ENCODE peak calls at places on chromosomes 7 and 10, in seven cellular contexts. K is AG10803; Y is lower leg skin; U is BJ; S is AG08395; M is T-helper 17 cell; O is stimulated activated CD8-positive, alpha-beta memory T cell treated with anti-CD3 and anti-CD28 coated beads, Interleukin-15, amount 100 ng/mL, for 4 hours. F is an unnamed sample.
A peak's percentile ranks its signal among the peaks of the same experiment; 100 is the strongest.

GRCh38 chr7:141956084-141956483 is 9.3 kb upstream of the CLEC5A start:
- DNase-seq in K (no peak), Y (no peak), M (no peak), S (no peak), O (no peak), U (no peak), F (no peak)

GRCh38 chr10:99329891-99330674 is 927 bp downstream of the CNNM1 start:
- DNase-seq in U (no peak), Y (no peak), M (no peak), K (peak; percentile 34), S (peak; percentile 24), O (no peak), F (peak; percentile 43)

GRCh38 chr10:70695241-70696030 is 23.1 kb downstream of the ADAMTS14 start:
- DNase-seq in O (no peak), S (peak; percentile 52), Y (no peak), K (peak; percentile 34), M (no peak), U (no peak), F (no peak)

GRCh38 chr10:36676321-36677169 is 448.9 kb upstream of the ANKRD30A start:
- DNase-seq in Y (no peak), O (no peak), U (peak; percentile 35), K (peak; percentile 78), M (no peak), S (peak; percentile 54), F (no peak)

GRCh38 chr10:21519981-21520436 is 5.5 kb downstream of the SKIDA1 start:
- DNase-seq in O (no peak), Y (no peak), K (peak; percentile 79), U (no peak), S (peak; percentile 68), M (no peak), F (no peak)

GRCh38 chr7:82020076-82020475 is 250.2 kb upstream of the HGF start:
- DNase-seq in Y (no peak), S (no peak), U (no peak), M (no peak), K (no peak), O (no peak), F (no peak)

GRCh38 chr7:93307131-93307660 is 75.0 kb downstream of the VPS50 start:
- DNase-seq in U (peak; percentile 70), O (no peak), Y (no peak), K (peak; percentile 88), S (peak; percentile 47), M (no peak), F (no peak)

GRCh38 chr10:114353383-114353782 is 50.9 kb downstream of the AFAP1L2 start:
- DNase-seq in K (no peak), O (no peak), U (no peak), Y (no peak), M (no peak), S (no peak), F (no peak)

GRCh38 chr10:4006051-4006450 is 221.0 kb upstream of the KLF6 start:
- DNase-seq in K (no peak), O (no peak), Y (no peak), S (no peak), M (no peak), U (no peak), F (no peak)

GRCh38 chr10:62386401-62387320 is 12.5 kb downstream of the ZNF365 start:
- DNase-seq in O (no peak), K (peak; percentile 50), M (no peak), U (no peak), S (no peak), Y (no peak), F (no peak)

GRCh38 chr10:31578951-31579350 is 259.9 kb downstream of the ZEB1 start:
- DNase-seq in O (no peak), Y (no peak), K (no peak), S (no peak), U (no peak), M (no peak), F (no peak)

GRCh38 chr7:107012691-107013090 is 31.8 kb upstream of the PRKAR2B start:
- DNase-seq in M (no peak), K (no peak), S (no peak), Y (no peak), O (no peak), U (no peak), F (no peak)

GRCh38 chr10:123205041-123205440 is 50.8 kb downstream of the BUB3 start:
- DNase-seq in O (no peak), K (no peak), Y (no peak), M (no peak), U (no peak), S (no peak), F (no peak)

GRCh38 chr10:119394657-119395286 is 147.7 kb downstream of the RGS10 start:
- DNase-seq in K (no peak), U (no peak), S (no peak), M (no peak), O (no peak), Y (no peak), F (no peak)

GRCh38 chr10:96645191-96645721 is 58.4 kb upstream of the TM9SF3 start:
- DNase-seq in O (no peak), U (no peak), M (no peak), K (no peak), S (no peak), Y (no peak), F (no peak)

GRCh38 chr10:60186315-60187071 is 203.2 kb downstream of the ANK3 start:
- DNase-seq in Y (no peak), S (peak; percentile 40), K (peak; percentile 78), O (no peak), M (no peak), U (no peak), F (peak; percentile 63)

GRCh38 chr10:33336606-33337334 is 2.3 kb upstream of the NRP1 start:
- DNase-seq in S (peak; percentile 21), M (no peak), K (no peak), Y (peak; percentile 90), U (no peak), O (no peak), F (peak; percentile 64)